ENCODE peak calls at places on chromosomes 11 and 22, in ten cellular contexts. B, C, Z, V, E, A, T, D, S and Y are unnamed samples.

GRCh38 chr11:76102772-76103171 is 103.5 kb downstream of the WNT11 start:
- DNase-seq in S (peak), B (no peak), E (no peak), T (no peak), D (no peak), C (no peak), Z (no peak), V (peak), A (no peak), Y (no peak)

GRCh38 chr22:45905924-45906865 is 70.8 kb downstream of the WNT7B start:
- DNase-seq in A (no peak), E (no peak), D (peak), V (peak), C (no peak), T (no peak), Z (no peak), B (no peak), S (peak), Y (no peak)

GRCh38 chr11:81237139-81237538 is 1496.5 kb downstream of the FAM181B start:
- DNase-seq in Z (no peak), S (peak), C (peak), A (no peak), E (no peak), B (peak), D (no peak), T (peak), V (no peak), Y (peak)

GRCh38 chr11:83483808-83484207 is 197.6 kb upstream of the CCDC90B start:
- DNase-seq in D (no peak), C (no peak), B (no peak), Z (no peak), S (no peak), A (no peak), E (no peak), T (no peak), V (no peak), Y (no peak)

GRCh38 chr11:125593113-125593761 is 585 bp downstream of the STT3A start:
- DNase-seq in D (no peak), E (no peak), B (no peak), Z (peak), S (peak), T (peak), V (no peak), C (peak), A (no peak), Y (no peak)

GRCh38 chr22:32204856-32205722 is at the start of gene RFPL2:
- DNase-seq in B (peak), Z (no peak), E (no peak), T (peak), S (peak), D (no peak), A (peak), C (no peak), V (peak), Y (peak)

GRCh38 chr11:21656065-21656464 is 536.8 kb upstream of the ANO5 start:
- DNase-seq in T (peak), Z (no peak), A (no peak), V (no peak), C (no peak), B (no peak), E (no peak), D (no peak), S (no peak), Y (no peak)

GRCh38 chr11:12539570-12539969 is 134.7 kb upstream of the TEAD1 start:
- DNase-seq in Z (no peak), E (no peak), B (peak), S (peak), C (no peak), D (peak), T (peak), V (no peak), A (no peak), Y (no peak)

DNA sequence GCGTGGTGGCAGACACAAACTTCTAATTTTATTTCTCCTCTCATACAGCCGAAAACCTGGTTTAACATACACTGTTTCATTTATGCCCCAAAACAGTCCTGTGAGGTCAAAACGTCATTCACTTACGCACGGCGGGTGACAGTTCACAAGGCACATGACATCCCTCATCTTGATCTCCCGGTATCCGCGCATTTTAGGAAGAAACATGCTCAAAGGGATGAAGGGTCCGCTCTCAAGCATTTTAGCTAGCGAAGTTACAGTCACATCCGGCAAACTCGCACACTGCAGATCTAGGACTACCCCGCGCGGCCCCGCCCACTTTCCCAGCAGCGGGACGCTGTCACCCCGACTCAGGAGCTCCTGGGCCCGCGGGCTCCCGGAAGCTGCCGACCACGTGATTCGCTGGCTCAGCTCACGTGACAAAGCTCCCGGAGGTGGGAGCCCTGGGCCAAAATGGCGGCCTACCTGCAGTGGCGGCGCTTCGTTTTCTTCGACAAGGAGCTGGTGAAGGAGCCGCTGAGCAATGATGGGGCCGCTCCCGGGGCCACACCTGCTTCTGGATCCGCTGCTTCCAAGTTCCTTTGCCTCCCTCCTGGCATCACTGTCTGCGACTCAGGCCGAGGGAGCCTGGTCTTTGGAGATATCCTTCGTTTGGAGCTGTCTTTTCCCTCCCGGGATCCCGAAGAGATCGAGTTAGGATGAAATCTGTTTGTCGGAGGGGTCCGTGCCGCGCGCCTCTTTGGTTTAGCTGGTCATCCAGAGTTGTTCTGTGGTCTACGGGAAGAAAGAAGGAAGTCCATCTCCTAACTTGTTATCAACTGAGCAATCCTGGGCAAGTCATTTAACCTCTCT is at the start of gene VPS11:
- DNase-seq in S (peak), A (peak), E (peak), T (peak), Z (peak), V (peak), D (peak), B (peak), C (peak), Y (peak)
- TF ChIP-seq CTCF in S (no peak), A (no peak), E (no peak), T (no peak), Z (no peak), V (no peak), D (no peak), B (no peak), C (no peak), Y (no peak)

DNA sequence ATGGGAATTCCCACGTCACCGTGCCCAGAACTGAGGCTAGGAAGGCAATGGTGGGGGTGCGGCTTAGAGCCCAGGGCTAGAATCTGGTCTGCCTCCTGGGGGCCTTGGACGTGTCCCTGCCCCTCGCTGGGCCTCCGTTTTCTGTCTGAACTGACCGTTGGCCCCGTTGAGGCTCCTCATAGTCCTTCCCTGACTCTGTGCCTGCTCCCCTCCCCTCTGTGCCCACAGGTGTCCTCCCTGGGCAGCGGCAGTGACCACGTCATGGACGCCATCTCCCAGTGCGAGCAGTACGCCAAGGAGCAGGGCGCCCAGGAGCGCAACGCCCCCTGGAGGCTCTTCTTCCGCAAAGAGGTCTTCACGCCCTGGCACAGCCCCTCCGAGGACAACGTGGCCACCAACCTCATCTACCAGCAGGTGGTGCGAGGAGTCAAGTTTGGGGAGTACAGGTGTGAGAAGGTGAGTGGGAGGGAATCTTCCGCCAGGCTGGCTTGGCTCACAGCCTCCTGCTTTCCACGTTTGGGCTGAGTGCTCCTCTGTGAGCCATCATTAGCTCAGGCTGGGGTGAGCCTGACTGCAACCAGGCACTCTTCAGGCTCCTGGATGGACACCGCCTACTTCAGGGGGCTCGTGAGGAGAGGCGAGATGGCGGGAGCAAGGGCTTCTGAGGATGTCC is 63.9 kb downstream of the MYO7A start:
- DNase-seq in B (no peak), V (peak), Z (no peak), S (peak), A (peak), E (no peak), D (no peak), T (peak), C (peak), Y (peak)
- TF ChIP-seq CTCF in B (peak), V (peak), Z (peak), S (peak), A (peak), E (no peak), D (no peak), T (peak), C (peak), Y (peak)

DNA sequence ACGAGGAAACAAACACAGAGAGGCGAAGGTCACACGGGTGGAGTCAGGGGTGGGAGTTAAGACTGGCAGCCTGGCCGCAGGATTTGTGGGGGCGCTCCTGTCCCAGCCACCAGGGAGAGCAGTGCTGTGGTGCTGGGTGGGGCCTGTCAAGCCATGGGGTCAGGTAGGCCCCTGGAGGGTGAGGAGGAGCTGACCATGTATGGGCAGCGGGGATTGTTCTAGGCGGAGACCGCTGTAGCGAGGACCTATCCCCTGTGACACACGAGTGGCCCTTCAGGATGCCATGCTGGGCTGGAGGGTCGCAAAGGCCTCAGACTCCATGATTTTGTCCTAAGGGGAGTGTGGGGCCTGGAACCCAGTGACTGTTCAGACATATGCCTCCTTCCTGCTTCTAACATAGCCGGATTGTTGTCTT is 1.6 kb upstream of the RPS19BP1 start:
- DNase-seq in A (no peak), Z (no peak), D (no peak), B (no peak), T (no peak), E (no peak), S (no peak), V (no peak), C (peak), Y (peak)
- TF ChIP-seq CTCF in A (no peak), Z (no peak), D (no peak), B (no peak), T (no peak), E (no peak), S (no peak), V (no peak), C (no peak), Y (no peak)

GRCh38 chr11:131223198-131223975 is 147.0 kb upstream of the NTM start:
- DNase-seq in C (no peak), E (no peak), Z (no peak), D (no peak), A (no peak), S (no peak), B (no peak), V (no peak), T (no peak), Y (no peak)

GRCh38 chr11:131218542-131218941 is 151.9 kb upstream of the NTM start:
- DNase-seq in C (no peak), B (no peak), Z (no peak), D (no peak), A (no peak), T (no peak), V (no peak), E (no peak), S (no peak), Y (no peak)

GRCh38 chr11:131217313-131218297 is 152.8 kb upstream of the NTM start:
- DNase-seq in D (no peak), B (no peak), E (no peak), T (peak), S (peak), V (no peak), C (peak), Z (no peak), A (no peak), Y (no peak)
- TF ChIP-seq CTCF in D (no peak), B (no peak), E (no peak), T (peak), S (peak), V (peak), C (peak), Z (peak), A (no peak), Y (no peak)

DNA sequence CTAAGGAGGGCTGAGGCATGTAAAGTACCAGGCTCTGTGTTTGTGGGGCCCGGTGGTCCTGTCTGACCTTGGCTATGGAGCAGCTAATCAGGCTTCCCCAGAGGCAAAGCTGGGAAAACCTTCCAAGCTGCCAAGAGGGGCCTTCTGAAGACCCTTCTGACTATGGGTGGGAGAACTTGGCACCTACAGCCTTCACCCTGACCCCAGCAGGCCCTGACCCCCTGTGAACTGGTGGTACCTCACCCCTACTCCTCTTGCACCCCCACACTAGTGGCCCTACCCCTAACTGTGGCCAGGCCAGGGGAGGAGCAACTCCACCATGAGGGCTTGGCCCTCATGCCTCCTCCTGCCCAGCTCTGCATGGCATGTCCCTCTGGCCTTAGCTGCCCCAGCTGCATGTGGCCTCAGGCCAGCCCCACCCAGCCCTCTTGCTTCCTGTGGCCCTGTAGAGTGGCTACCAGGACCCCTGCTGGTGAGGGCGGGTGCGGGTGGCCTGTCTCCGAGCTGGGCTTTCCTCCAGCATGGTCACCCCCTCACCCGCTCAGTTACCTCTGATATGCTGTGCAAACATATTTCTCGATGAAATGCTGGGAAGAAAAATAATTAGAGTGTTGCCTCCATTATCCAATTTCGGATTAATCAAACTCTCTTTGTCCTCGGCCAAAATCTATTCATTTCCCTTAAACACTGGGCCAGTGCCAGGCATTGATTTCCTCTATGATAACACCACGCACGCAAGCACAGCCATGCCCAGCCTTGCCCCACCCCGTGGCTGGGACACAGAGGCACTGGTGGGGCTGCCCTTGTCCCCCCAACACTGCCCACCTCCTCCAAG is 7.5 kb downstream of the GNAZ start:
- DNase-seq in A (no peak), Z (no peak), S (no peak), C (no peak), E (no peak), B (no peak), V (no peak), D (no peak), T (no peak), Y (no peak)
- TF ChIP-seq CTCF in A (no peak), Z (no peak), S (no peak), C (no peak), E (no peak), B (no peak), V (no peak), D (no peak), T (no peak), Y (no peak)

DNA sequence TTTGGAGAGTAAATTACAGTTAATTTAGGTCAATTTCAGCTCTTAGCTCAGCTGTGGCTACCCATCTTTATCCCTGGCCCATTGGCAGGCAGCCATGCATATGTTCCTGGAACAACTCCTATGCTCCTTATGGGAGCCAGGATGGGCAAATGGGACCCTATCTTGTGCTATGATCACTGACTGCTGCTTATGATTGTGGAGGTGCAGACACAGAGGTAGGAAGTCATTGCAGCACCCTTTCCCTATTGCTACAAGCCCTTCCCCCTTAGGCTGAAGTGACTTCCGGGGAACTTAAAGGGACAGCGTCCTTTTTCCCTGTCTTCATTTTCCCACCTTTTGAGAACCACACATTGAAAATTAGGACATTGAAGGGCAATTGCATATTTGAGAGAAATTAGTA is 112.7 kb downstream of the FCHSD2 start:
- DNase-seq in T (no peak), S (no peak), Z (no peak), A (no peak), C (no peak), V (no peak), B (no peak), D (no peak), E (no peak), Y (no peak)
- TF ChIP-seq CTCF in T (no peak), S (no peak), Z (no peak), A (no peak), C (no peak), V (no peak), B (no peak), D (no peak), E (no peak), Y (no peak)

GRCh38 chr11:104873252-104873651 is 25.0 kb downstream of the CASP12 start:
- DNase-seq in T (no peak), V (no peak), E (no peak), D (no peak), Z (no peak), C (no peak), B (no peak), A (peak), S (no peak), Y (peak)
- TF ChIP-seq CTCF in T (no peak), V (no peak), E (no peak), D (no peak), Z (peak), C (peak), B (no peak), A (no peak), S (no peak), Y (peak)

DNA sequence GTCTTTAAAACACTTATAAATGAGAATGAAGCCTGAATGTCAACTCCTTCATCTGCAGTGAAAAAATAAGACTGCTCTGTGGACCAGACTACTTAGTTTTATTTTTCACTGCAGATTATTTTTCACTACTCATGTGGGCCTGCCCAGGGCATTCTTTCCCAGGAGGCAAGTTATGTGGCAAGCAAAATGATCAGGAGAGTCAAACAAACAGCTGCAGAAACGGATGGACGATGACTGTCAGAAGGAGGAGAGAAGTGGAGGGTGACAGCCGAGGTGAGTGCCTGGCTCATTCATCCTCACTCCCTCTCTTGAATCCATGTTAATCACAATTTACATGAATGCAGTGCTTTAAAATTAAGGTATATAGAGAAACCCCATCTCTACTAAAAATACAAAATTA is 5.8 kb upstream of the LRP5 start:
- DNase-seq in E (no peak), A (no peak), B (no peak), D (no peak), T (no peak), V (no peak), Z (no peak), S (no peak), C (no peak), Y (no peak)
- TF ChIP-seq CTCF in E (no peak), A (no peak), B (no peak), D (no peak), T (no peak), V (no peak), Z (no peak), S (no peak), C (no peak), Y (no peak)